ENCODE peak calls at places on chromosomes 13 and 19, in ten cellular contexts. One of them, this sample, is unnamed.

GRCh38 chr13:50810998-50811397 is 32.5 kb downstream of the DLEU7 start:
- DNase-seq in AG09309: no peak
- DNase-seq in osteocyte: no peak
- DNase-seq in hypothalamus: no peak
- DNase-seq in anterior cingulate cortex: no peak
- DNase-seq in adrenal gland: no peak
- DNase-seq in MCF 10A: no peak
- DNase-seq in EL: no peak
- DNase-seq in transverse colon: no peak
- DNase-seq in stimulated activated CD8-positive, alpha-beta memory T cell treated with anti-CD3 and anti-CD28 coated beads, Interleukin-15, amount 100 ng/mL, for 24 hours: no peak
- DNase-seq in this sample: no peak

GRCh38 chr13:104525467-104525866 is 1459.2 kb upstream of the SLC10A2 start:
- DNase-seq in EL: no peak
- DNase-seq in anterior cingulate cortex: no peak
- DNase-seq in transverse colon: no peak
- DNase-seq in MCF 10A: no peak
- DNase-seq in osteocyte: no peak
- DNase-seq in hypothalamus: no peak
- DNase-seq in AG09309: no peak
- DNase-seq in stimulated activated CD8-positive, alpha-beta memory T cell treated with anti-CD3 and anti-CD28 coated beads, Interleukin-15, amount 100 ng/mL, for 24 hours: no peak
- DNase-seq in adrenal gland: no peak
- DNase-seq in this sample: no peak

GRCh38 chr13:32642858-32643257 is 56.6 kb downstream of the PDS5B start:
- DNase-seq in adrenal gland: no peak
- DNase-seq in AG09309: no peak
- DNase-seq in MCF 10A: no peak
- DNase-seq in transverse colon: no peak
- DNase-seq in hypothalamus: no peak
- DNase-seq in osteocyte: no peak
- DNase-seq in stimulated activated CD8-positive, alpha-beta memory T cell treated with anti-CD3 and anti-CD28 coated beads, Interleukin-15, amount 100 ng/mL, for 24 hours: no peak
- DNase-seq in EL: no peak
- DNase-seq in anterior cingulate cortex: no peak
- DNase-seq in this sample: no peak

GRCh38 chr19:47691090-47691489 is 22.1 kb upstream of the EHD2 start:
- DNase-seq in AG09309: no peak
- DNase-seq in stimulated activated CD8-positive, alpha-beta memory T cell treated with anti-CD3 and anti-CD28 coated beads, Interleukin-15, amount 100 ng/mL, for 24 hours: no peak
- DNase-seq in osteocyte: no peak
- DNase-seq in MCF 10A: no peak
- DNase-seq in adrenal gland: no peak
- DNase-seq in transverse colon: no peak
- DNase-seq in EL: no peak
- DNase-seq in hypothalamus: no peak
- DNase-seq in anterior cingulate cortex: no peak
- DNase-seq in this sample: no peak

GRCh38 chr19:14023404-14024235 is 4.3 kb upstream of the RLN3 start:
- DNase-seq in hypothalamus: no peak
- DNase-seq in stimulated activated CD8-positive, alpha-beta memory T cell treated with anti-CD3 and anti-CD28 coated beads, Interleukin-15, amount 100 ng/mL, for 24 hours: no peak
- DNase-seq in MCF 10A: peak; percentile 70
- DNase-seq in osteocyte: no peak
- DNase-seq in anterior cingulate cortex: no peak
- DNase-seq in EL: peak; percentile 39
- DNase-seq in transverse colon: peak; percentile 73
- DNase-seq in adrenal gland: peak; percentile 68
- DNase-seq in AG09309: no peak
- DNase-seq in this sample: peak; percentile 38

GRCh38 chr19:50705422-50706019 is 14.1 kb downstream of the SHANK1 start:
- DNase-seq in adrenal gland: peak; percentile 62
- DNase-seq in MCF 10A: peak; percentile 61
- DNase-seq in AG09309: peak; percentile 29
- DNase-seq in anterior cingulate cortex: no peak
- DNase-seq in osteocyte: no peak
- DNase-seq in EL: peak; percentile 79
- DNase-seq in stimulated activated CD8-positive, alpha-beta memory T cell treated with anti-CD3 and anti-CD28 coated beads, Interleukin-15, amount 100 ng/mL, for 24 hours: no peak
- DNase-seq in hypothalamus: no peak
- DNase-seq in transverse colon: no peak
- DNase-seq in this sample: no peak

GRCh38 chr13:22114630-22115311 is 443.9 kb downstream of the FGF9 start:
- DNase-seq in EL: no peak
- DNase-seq in anterior cingulate cortex: no peak
- DNase-seq in hypothalamus: no peak
- DNase-seq in adrenal gland: peak; percentile 18
- DNase-seq in osteocyte: no peak
- DNase-seq in transverse colon: no peak
- DNase-seq in stimulated activated CD8-positive, alpha-beta memory T cell treated with anti-CD3 and anti-CD28 coated beads, Interleukin-15, amount 100 ng/mL, for 24 hours: no peak
- DNase-seq in MCF 10A: no peak
- DNase-seq in AG09309: no peak
- DNase-seq in this sample: peak; percentile 14

GRCh38 chr13:33846306-33847062 is 28.5 kb downstream of the RFC3 start:
- DNase-seq in EL: no peak
- DNase-seq in hypothalamus: no peak
- DNase-seq in anterior cingulate cortex: no peak
- DNase-seq in AG09309: no peak
- DNase-seq in MCF 10A: no peak
- DNase-seq in transverse colon: no peak
- DNase-seq in adrenal gland: no peak
- DNase-seq in osteocyte: no peak
- DNase-seq in stimulated activated CD8-positive, alpha-beta memory T cell treated with anti-CD3 and anti-CD28 coated beads, Interleukin-15, amount 100 ng/mL, for 24 hours: no peak
- DNase-seq in this sample: no peak

GRCh38 chr19:48836089-48837017 is at the start of gene HSD17B14:
- DNase-seq in osteocyte: no peak
- DNase-seq in transverse colon: peak; percentile 23
- DNase-seq in hypothalamus: peak; percentile 50
- DNase-seq in AG09309: no peak
- DNase-seq in adrenal gland: peak; percentile 46
- DNase-seq in EL: peak; percentile 35
- DNase-seq in anterior cingulate cortex: peak; percentile 55
- DNase-seq in MCF 10A: no peak
- DNase-seq in stimulated activated CD8-positive, alpha-beta memory T cell treated with anti-CD3 and anti-CD28 coated beads, Interleukin-15, amount 100 ng/mL, for 24 hours: no peak
- DNase-seq in this sample: no peak

GRCh38 chr13:43196750-43197149 is 173.4 kb downstream of the DNAJC15 start:
- DNase-seq in AG09309: no peak
- DNase-seq in stimulated activated CD8-positive, alpha-beta memory T cell treated with anti-CD3 and anti-CD28 coated beads, Interleukin-15, amount 100 ng/mL, for 24 hours: no peak
- DNase-seq in hypothalamus: no peak
- DNase-seq in adrenal gland: no peak
- DNase-seq in EL: no peak
- DNase-seq in anterior cingulate cortex: no peak
- DNase-seq in osteocyte: no peak
- DNase-seq in MCF 10A: no peak
- DNase-seq in transverse colon: no peak
- DNase-seq in this sample: no peak

GRCh38 chr13:99124695-99125334 is 75.8 kb upstream of the UBAC2 start:
- DNase-seq in hypothalamus: no peak
- DNase-seq in stimulated activated CD8-positive, alpha-beta memory T cell treated with anti-CD3 and anti-CD28 coated beads, Interleukin-15, amount 100 ng/mL, for 24 hours: no peak
- DNase-seq in EL: peak; percentile 76
- DNase-seq in anterior cingulate cortex: no peak
- DNase-seq in MCF 10A: peak; percentile 84
- DNase-seq in AG09309: peak; percentile 4
- DNase-seq in osteocyte: peak; percentile 42
- DNase-seq in transverse colon: no peak
- DNase-seq in adrenal gland: no peak
- DNase-seq in this sample: no peak

GRCh38 chr19:1424182-1424955 is 13.8 kb upstream of the RPS15 start:
- DNase-seq in anterior cingulate cortex: no peak
- DNase-seq in AG09309: no peak
- DNase-seq in hypothalamus: no peak
- DNase-seq in EL: no peak
- DNase-seq in osteocyte: no peak
- DNase-seq in MCF 10A: no peak
- DNase-seq in transverse colon: no peak
- DNase-seq in adrenal gland: no peak
- DNase-seq in stimulated activated CD8-positive, alpha-beta memory T cell treated with anti-CD3 and anti-CD28 coated beads, Interleukin-15, amount 100 ng/mL, for 24 hours: no peak
- DNase-seq in this sample: no peak

GRCh38 chr13:23558675-23559536 is 11.3 kb upstream of the TNFRSF19 start:
- DNase-seq in EL: peak; percentile 78
- DNase-seq in MCF 10A: peak; percentile 83
- DNase-seq in anterior cingulate cortex: no peak
- DNase-seq in transverse colon: no peak
- DNase-seq in stimulated activated CD8-positive, alpha-beta memory T cell treated with anti-CD3 and anti-CD28 coated beads, Interleukin-15, amount 100 ng/mL, for 24 hours: no peak
- DNase-seq in hypothalamus: no peak
- DNase-seq in AG09309: peak; percentile 76
- DNase-seq in adrenal gland: peak; percentile 39
- DNase-seq in osteocyte: no peak
- DNase-seq in this sample: peak; percentile 20

GRCh38 chr19:32416749-32417469 is 11.3 kb downstream of the DPY19L3 start:
- DNase-seq in anterior cingulate cortex: peak; percentile 42
- DNase-seq in hypothalamus: no peak
- DNase-seq in osteocyte: no peak
- DNase-seq in MCF 10A: peak; percentile 9
- DNase-seq in AG09309: no peak
- DNase-seq in stimulated activated CD8-positive, alpha-beta memory T cell treated with anti-CD3 and anti-CD28 coated beads, Interleukin-15, amount 100 ng/mL, for 24 hours: no peak
- DNase-seq in EL: peak; percentile 15
- DNase-seq in adrenal gland: no peak
- DNase-seq in transverse colon: no peak
- DNase-seq in this sample: no peak

GRCh38 chr19:55077106-55077505 is 1.4 kb downstream of the EPS8L1 start:
- DNase-seq in stimulated activated CD8-positive, alpha-beta memory T cell treated with anti-CD3 and anti-CD28 coated beads, Interleukin-15, amount 100 ng/mL, for 24 hours: no peak
- DNase-seq in AG09309: no peak
- DNase-seq in transverse colon: no peak
- DNase-seq in anterior cingulate cortex: no peak
- DNase-seq in EL: no peak
- DNase-seq in hypothalamus: no peak
- DNase-seq in adrenal gland: no peak
- DNase-seq in MCF 10A: no peak
- DNase-seq in osteocyte: no peak
- DNase-seq in this sample: no peak

GRCh38 chr19:10499550-10500246 is 3.5 kb downstream of the KEAP1 start:
- DNase-seq in AG09309: no peak
- DNase-seq in anterior cingulate cortex: no peak
- DNase-seq in MCF 10A: no peak
- DNase-seq in transverse colon: no peak
- DNase-seq in osteocyte: no peak
- DNase-seq in EL: no peak
- DNase-seq in hypothalamus: no peak
- DNase-seq in adrenal gland: no peak
- DNase-seq in stimulated activated CD8-positive, alpha-beta memory T cell treated with anti-CD3 and anti-CD28 coated beads, Interleukin-15, amount 100 ng/mL, for 24 hours: no peak
- DNase-seq in this sample: no peak

GRCh38 chr13:110274687-110275086 is 32.3 kb downstream of the COL4A1 start:
- DNase-seq in anterior cingulate cortex: no peak
- DNase-seq in stimulated activated CD8-positive, alpha-beta memory T cell treated with anti-CD3 and anti-CD28 coated beads, Interleukin-15, amount 100 ng/mL, for 24 hours: no peak
- DNase-seq in adrenal gland: no peak
- DNase-seq in AG09309: no peak
- DNase-seq in transverse colon: no peak
- DNase-seq in osteocyte: peak; percentile 48
- DNase-seq in hypothalamus: no peak
- DNase-seq in MCF 10A: peak; percentile 15
- DNase-seq in EL: no peak
- DNase-seq in this sample: no peak

GRCh38 chr13:91946498-91947070 is 548.2 kb downstream of the GPC5 start:
- DNase-seq in osteocyte: no peak
- DNase-seq in stimulated activated CD8-positive, alpha-beta memory T cell treated with anti-CD3 and anti-CD28 coated beads, Interleukin-15, amount 100 ng/mL, for 24 hours: no peak
- DNase-seq in transverse colon: no peak
- DNase-seq in anterior cingulate cortex: no peak
- DNase-seq in adrenal gland: no peak
- DNase-seq in AG09309: no peak
- DNase-seq in hypothalamus: no peak
- DNase-seq in MCF 10A: peak; percentile 46
- DNase-seq in EL: no peak
- DNase-seq in this sample: no peak

GRCh38 chr19:49614096-49614857 is 23.3 kb downstream of the PRR12 start:
- DNase-seq in transverse colon: no peak
- DNase-seq in MCF 10A: peak; percentile 85
- DNase-seq in adrenal gland: peak; percentile 49
- DNase-seq in hypothalamus: no peak
- DNase-seq in anterior cingulate cortex: no peak
- DNase-seq in stimulated activated CD8-positive, alpha-beta memory T cell treated with anti-CD3 and anti-CD28 coated beads, Interleukin-15, amount 100 ng/mL, for 24 hours: no peak
- DNase-seq in EL: peak; percentile 92
- DNase-seq in osteocyte: no peak
- DNase-seq in AG09309: no peak
- DNase-seq in this sample: no peak